ENCODE peak calls at places on chromosomes 5 and 9, in five cellular contexts. N is amniotic stem cell; K is naive thymus-derived CD8-positive, alpha-beta T cell; Y is H9; G is activated CD8-positive, alpha-beta T cell treated with anti-CD3 and anti-CD28 coated beads for 36 hours. L is an unnamed sample.

GRCh38 chr9:98204692-98205091 is 12.3 kb upstream of the CORO2A start:
- DNase-seq in N (no peak), K (no peak), Y (no peak), G (no peak), L (no peak)

GRCh38 chr9:84293001-84293798 is 47.4 kb downstream of the SLC28A3 start:
- DNase-seq in N (no peak), K (peak; percentile 13), Y (no peak), G (peak; percentile 22), L (no peak)

GRCh38 chr9:32378993-32379729 is 5.3 kb upstream of the ACO1 start:
- DNase-seq in N (peak; percentile 67), K (peak; percentile 70), Y (peak; percentile 50), G (peak; percentile 46), L (no peak)

GRCh38 chr9:15824310-15824709 is 271.5 kb downstream of the CCDC171 start:
- DNase-seq in N (no peak), K (no peak), Y (no peak), G (peak; percentile 5), L (peak; percentile 23)

GRCh38 chr9:130287736-130288135 is 22.2 kb downstream of the HMCN2 start:
- DNase-seq in N (no peak), K (no peak), Y (no peak), G (no peak), L (no peak)

GRCh38 chr5:43615445-43616184 is 12.6 kb downstream of the NNT start:
- DNase-seq in N (no peak), K (no peak), Y (no peak), G (no peak), L (no peak)

GRCh38 chr5:69414885-69415583 is at the start of gene MARVELD2:
- DNase-seq in N (peak; percentile 31), K (peak; percentile 13), Y (peak; percentile 94), G (peak; percentile 40), L (peak; percentile 94)

GRCh38 chr5:170885779-170886178 is 24.0 kb downstream of the RANBP17 start:
- DNase-seq in N (no peak), K (no peak), Y (no peak), G (no peak), L (no peak)

GRCh38 chr5:179298181-179298993 is 46.9 kb downstream of the ADAMTS2 start:
- DNase-seq in N (no peak), K (no peak), Y (no peak), G (no peak), L (no peak)

GRCh38 chr5:143986567-143987242 is 174.7 kb downstream of the HMHB1 start:
- DNase-seq in N (peak; percentile 57), K (no peak), Y (no peak), G (no peak), L (no peak)

GRCh38 chr9:87007711-87008360 is 60.5 kb upstream of the GAS1 start:
- DNase-seq in N (no peak), K (no peak), Y (no peak), G (no peak), L (no peak)

GRCh38 chr5:94746731-94747124 is 128.3 kb downstream of the SLF1 start:
- DNase-seq in N (no peak), K (no peak), Y (no peak), G (no peak), L (no peak)

GRCh38 chr5:176319827-176320554 is 41.6 kb downstream of the KIAA1191 start:
- DNase-seq in N (no peak), K (no peak), Y (no peak), G (no peak), L (no peak)

GRCh38 chr5:74945561-74946165 is 79.5 kb upstream of the FAM169A start:
- DNase-seq in N (no peak), K (no peak), Y (no peak), G (peak; percentile 79), L (no peak)

GRCh38 chr9:110040788-110041187 is 167.2 kb downstream of the C9orf152 start:
- DNase-seq in N (no peak), K (no peak), Y (no peak), G (no peak), L (no peak)

GRCh38 chr9:129557192-129558036 is 63.5 kb downstream of the C9orf50 start:
- DNase-seq in N (no peak), K (no peak), Y (peak; percentile 98), G (no peak), L (peak; percentile 97)

GRCh38 chr5:65359569-65359968 is 122.2 kb downstream of the ADAMTS6 start:
- DNase-seq in N (no peak), K (no peak), Y (no peak), G (no peak), L (no peak)

GRCh38 chr5:54135042-54135441 is 175.3 kb downstream of the ARL15 start:
- DNase-seq in N (no peak), K (no peak), Y (no peak), G (no peak), L (no peak)

GRCh38 chr5:137078171-137078665 is 420.9 kb downstream of the SPOCK1 start:
- DNase-seq in N (no peak), K (no peak), Y (peak; percentile 36), G (no peak), L (no peak)

GRCh38 chr5:157994271-157994691 is 135.3 kb upstream of the CLINT1 start:
- DNase-seq in N (no peak), K (peak; percentile 55), Y (no peak), G (no peak), L (no peak)

GRCh38 chr9:117403848-117404247 is 11.0 kb downstream of the ASTN2 start:
- DNase-seq in N (no peak), K (no peak), Y (no peak), G (no peak), L (no peak)

GRCh38 chr5:168978500-168978899 is 322.4 kb downstream of the SLIT3 start:
- DNase-seq in N (no peak), K (no peak), Y (no peak), G (no peak), L (no peak)

GRCh38 chr9:133708123-133708769 is 29.9 kb downstream of the SARDH start:
- DNase-seq in N (no peak), K (no peak), Y (no peak), G (no peak), L (peak; percentile 10)

L was measured in WTC11.